ENCODE peak calls at places on chromosomes 2 and 18, in seven cellular contexts. W is HCT116, U is SK-N-SH, D is K562, B is GM12878, P is H1, S is HepG2. R is an unnamed sample.
A peak's percentile ranks its signal among the peaks of the same experiment; 100 is the strongest.

GRCh38 chr2:85015653-85016360 is 44.8 kb downstream of the KCMF1 start:
- DNase-seq in W (no peak), U (no peak), D (no peak), B (no peak), P (no peak), S (no peak), R (no peak)

GRCh38 chr2:227661019-227661726 is 5.4 kb upstream of the SCYGR5 start:
- DNase-seq in W (no peak), U (no peak), D (no peak), B (no peak), P (peak; percentile 27), S (no peak), R (no peak)

GRCh38 chr18:29882620-29883019 is 1159.9 kb downstream of the DSC3 start:
- DNase-seq in W (no peak), U (no peak), D (no peak), B (no peak), P (no peak), S (no peak), R (no peak)

GRCh38 chr18:2336993-2337392 is 234.3 kb downstream of the METTL4 start:
- DNase-seq in W (no peak), U (no peak), D (no peak), B (no peak), P (no peak), S (no peak), R (no peak)

GRCh38 chr2:85648619-85649018 is 19.4 kb downstream of the SFTPB start:
- DNase-seq in W (no peak), U (peak; percentile 49), D (peak; percentile 57), B (no peak), P (no peak), S (no peak), R (peak; percentile 28)

GRCh38 chr2:71557321-71557720 is 104.0 kb downstream of the DYSF start:
- DNase-seq in W (no peak), U (no peak), D (no peak), B (no peak), P (no peak), S (no peak), R (no peak)

GRCh38 chr2:60539177-60539576 is 14.3 kb downstream of the BCL11A start:
- DNase-seq in W (no peak), U (no peak), D (no peak), B (no peak), P (no peak), S (no peak), R (no peak)

GRCh38 chr18:8073167-8073566 is 506.1 kb downstream of the PTPRM start:
- DNase-seq in W (no peak), U (no peak), D (no peak), B (no peak), P (no peak), S (no peak), R (no peak)

GRCh38 chr2:101082993-101083392 is 68.2 kb downstream of the TBC1D8 start:
- DNase-seq in W (no peak), U (no peak), D (no peak), B (no peak), P (no peak), S (no peak), R (no peak)

GRCh38 chr18:24773101-24773500 is 312.7 kb downstream of the HRH4 start:
- DNase-seq in W (no peak), U (no peak), D (no peak), B (no peak), P (no peak), S (no peak), R (no peak)

GRCh38 chr18:63949068-63949737 is at the start of gene HMSD:
- DNase-seq in W (peak; percentile 43), U (peak; percentile 56), D (peak; percentile 8), B (peak; percentile 57), P (peak; percentile 54), S (no peak), R (peak; percentile 15)

GRCh38 chr18:33440011-33440383 is 524 bp downstream of the CCDC178 start:
- DNase-seq in W (no peak), U (peak; percentile 71), D (peak; percentile 19), B (no peak), P (peak; percentile 36), S (no peak), R (no peak)

GRCh38 chr2:110731064-110731463 is 1.3 kb upstream of the ACOXL start:
- DNase-seq in W (no peak), U (no peak), D (no peak), B (no peak), P (no peak), S (no peak), R (no peak)

GRCh38 chr2:183248866-183249567 is 124.8 kb downstream of the NUP35 start:
- DNase-seq in W (peak; percentile 24), U (peak; percentile 47), D (peak; percentile 33), B (no peak), P (no peak), S (peak; percentile 15), R (peak; percentile 48)

GRCh38 chr2:215507836-215508235 is 72.0 kb upstream of the FN1 start:
- DNase-seq in W (no peak), U (no peak), D (no peak), B (no peak), P (no peak), S (no peak), R (no peak)

DNA sequence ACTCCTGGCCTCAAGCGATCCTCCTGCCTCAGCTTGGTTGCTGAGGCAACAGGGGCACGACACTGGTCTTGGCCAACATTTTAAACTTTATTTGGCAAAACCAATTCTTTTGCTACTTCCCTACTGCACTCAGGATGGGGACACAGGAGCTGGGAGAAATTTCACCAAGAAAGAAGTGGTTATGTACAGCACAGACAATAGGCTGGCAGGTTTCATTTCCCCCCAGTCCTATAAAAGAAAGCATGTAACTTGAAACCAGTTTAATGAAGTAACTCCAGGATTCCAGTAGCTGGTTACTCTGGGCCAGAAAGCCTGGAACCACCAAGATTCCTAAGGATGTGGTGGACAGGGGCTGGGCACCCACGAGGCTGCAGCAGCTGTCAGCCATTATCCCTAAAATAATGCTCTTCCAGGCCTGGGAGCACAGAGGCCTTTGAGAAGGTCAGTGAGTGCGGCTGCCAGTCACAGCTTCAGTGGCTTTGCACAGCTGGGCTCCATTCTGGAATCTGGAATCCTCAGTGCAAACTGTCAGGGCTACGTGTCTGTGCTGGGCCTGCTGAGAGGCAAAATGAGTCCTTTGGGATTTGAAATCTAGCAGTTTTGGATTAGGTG is 142.3 kb upstream of the ITGA6 start:
- DNase-seq in W (no peak), U (no peak), D (no peak), B (no peak), P (no peak), S (no peak), R (no peak)
- TF ChIP-seq JUND in W (no peak), U (no peak), D (no peak), B (no peak), P (no peak), S (no peak), R (no peak)

DNA sequence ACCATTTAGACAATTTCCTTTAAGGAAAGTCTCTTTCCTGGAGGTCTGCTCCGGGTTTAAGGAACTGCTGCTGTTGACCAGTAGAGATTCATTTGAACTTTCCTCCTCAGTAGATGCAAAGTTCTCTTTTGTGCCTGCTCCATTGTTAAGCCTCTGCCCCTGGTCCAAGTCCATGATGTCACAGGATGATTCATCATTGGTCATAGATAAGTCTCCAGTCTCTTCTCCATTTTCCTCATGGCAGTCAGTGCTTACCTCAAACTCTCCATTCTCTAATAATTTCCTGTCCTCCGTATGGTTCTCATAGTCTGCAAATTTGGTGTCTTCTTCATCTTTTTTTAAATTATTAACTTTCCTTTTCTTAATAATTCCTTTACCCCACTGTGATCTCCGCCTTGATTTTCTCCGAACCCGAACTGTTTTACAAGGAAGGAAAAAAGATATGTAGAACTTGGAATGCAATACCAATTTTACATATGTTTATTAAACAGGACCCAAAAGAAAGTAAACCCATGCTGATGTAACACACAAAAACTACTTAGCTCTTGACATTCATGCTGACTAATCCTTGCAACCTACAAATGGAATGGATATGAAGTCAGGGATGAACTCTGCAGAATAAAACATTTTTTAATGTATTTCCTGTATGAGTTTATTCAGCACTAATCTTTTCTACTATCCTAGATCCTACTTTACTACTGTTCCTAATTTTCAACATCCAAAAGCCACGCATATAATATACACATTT is 169.1 kb downstream of the ATAD2B start:
- DNase-seq in W (peak; percentile 48), U (no peak), D (peak; percentile 31), B (no peak), P (no peak), S (peak; percentile 43), R (no peak)
- TF ChIP-seq JUND in W (peak; percentile 59), U (peak; percentile 84), D (peak; percentile 96), B (no peak), P (no peak), S (no peak), R (no peak)

DNA sequence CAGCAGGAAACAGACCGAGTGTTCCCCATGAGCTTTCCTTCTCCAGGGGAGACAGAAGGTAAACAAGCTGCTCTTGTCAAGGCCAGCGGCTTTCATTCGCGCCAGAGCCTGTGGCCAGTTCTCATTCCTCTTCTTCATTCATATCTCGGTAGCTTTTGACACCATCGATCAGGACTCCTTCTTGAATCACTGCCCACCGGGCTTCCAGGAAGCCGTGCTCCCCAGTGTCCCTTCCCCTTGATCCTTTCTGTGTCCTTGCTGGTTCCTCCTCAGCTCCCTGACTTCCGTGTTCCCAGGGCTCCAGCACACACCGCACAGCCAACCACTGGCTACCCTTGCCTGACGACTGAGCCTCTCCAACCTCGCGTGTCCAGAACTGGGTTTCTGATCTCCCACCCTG is 14.1 kb downstream of the SLC66A3 start:
- DNase-seq in W (no peak), U (no peak), D (no peak), B (no peak), P (no peak), S (peak; percentile 45), R (no peak)
- TF ChIP-seq JUND in W (no peak), U (no peak), D (no peak), B (no peak), P (no peak), S (no peak), R (no peak)

DNA sequence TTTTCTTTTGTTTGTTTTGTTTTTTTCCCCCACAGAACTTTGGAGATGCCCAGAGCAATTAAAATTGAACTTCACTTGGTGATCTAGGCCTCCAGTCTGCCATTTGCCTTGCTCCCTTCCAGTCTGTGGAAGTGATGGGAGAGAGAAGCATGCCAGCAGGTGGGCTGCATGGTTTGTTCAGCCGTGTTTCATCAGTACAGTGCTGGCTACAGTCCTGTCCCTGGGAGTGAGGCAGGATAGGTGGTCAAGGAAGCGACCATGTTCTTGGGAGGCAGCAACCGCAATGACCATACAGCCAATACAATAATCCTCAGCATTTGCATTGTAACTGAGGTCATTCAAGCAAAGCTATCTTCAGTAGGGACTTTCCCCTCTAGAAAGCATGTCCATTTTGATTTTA is 11.2 kb upstream of the LIPG start:
- DNase-seq in W (no peak), U (no peak), D (no peak), B (no peak), P (no peak), S (no peak), R (no peak)
- TF ChIP-seq JUND in W (no peak), U (no peak), D (no peak), B (no peak), P (no peak), S (no peak), R (no peak)

DNA sequence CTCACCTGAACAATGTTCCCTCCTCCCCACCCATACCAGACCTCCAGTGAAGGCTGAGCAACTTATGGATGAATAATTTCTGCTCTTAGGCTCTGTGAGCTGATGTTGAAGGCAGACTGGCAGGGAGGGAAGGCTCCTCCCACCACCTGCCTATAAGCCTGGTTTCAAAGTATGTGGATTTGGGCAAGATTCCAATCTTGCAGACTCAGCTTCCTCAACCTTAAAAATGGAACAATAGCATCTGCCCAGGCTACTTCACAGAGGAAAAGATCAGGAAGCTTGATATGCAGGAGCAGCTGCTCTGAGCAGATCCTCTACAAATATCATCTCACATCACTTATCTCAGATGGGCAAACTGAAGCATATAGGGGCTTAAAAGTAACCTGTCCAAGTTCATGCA is 112.2 kb downstream of the ZFP36L2 start:
- DNase-seq in W (no peak), U (no peak), D (no peak), B (no peak), P (no peak), S (peak; percentile 35), R (no peak)
- TF ChIP-seq JUND in W (no peak), U (peak; percentile 42), D (no peak), B (no peak), P (no peak), S (no peak), R (no peak)